ENCODE peak calls at places on chromosome 6, in seven cellular contexts. N is RPMI8226; Z is GDM1; Q is right cardiac atrium; W is NCI-H1417; B is CD4-positive, alpha-beta T cell; F is endothelial cell. S is an unnamed sample.

GRCh38 chr6:155388546-155388945 is 67.1 kb downstream of the NOX3 start:
- DNase-seq in N (no peak), Z (no peak), Q (no peak), W (no peak), B (no peak), F (no peak), S (no peak)

GRCh38 chr6:35166160-35166919 is 25.2 kb upstream of the TCP11 start:
- DNase-seq in N (no peak), Z (no peak), Q (no peak), W (no peak), B (no peak), F (no peak), S (no peak)

GRCh38 chr6:4973972-4974885 is 29.6 kb downstream of the RPP40 start:
- DNase-seq in N (no peak), Z (no peak), Q (peak; percentile 66), W (peak; percentile 18), B (no peak), F (peak; percentile 11), S (no peak)

GRCh38 chr6:149043476-149044130 is 273.9 kb upstream of the TAB2 start:
- DNase-seq in N (peak; percentile 40), Z (peak; percentile 27), Q (peak; percentile 55), W (no peak), B (no peak), F (peak; percentile 63), S (no peak)

GRCh38 chr6:56151825-56152224 is 95.6 kb downstream of the COL21A1 start:
- DNase-seq in N (no peak), Z (no peak), Q (peak; percentile 7), W (no peak), B (no peak), F (no peak), S (no peak)

GRCh38 chr6:163355471-163355991 is 59.0 kb upstream of the QKI start:
- DNase-seq in N (no peak), Z (no peak), Q (peak; percentile 90), W (no peak), B (no peak), F (no peak), S (no peak)

GRCh38 chr6:131854803-131855202 is 47.0 kb downstream of the ENPP1 start:
- DNase-seq in N (no peak), Z (no peak), Q (no peak), W (no peak), B (no peak), F (no peak), S (no peak)

GRCh38 chr6:165308926-165309731 is at the start of gene C6orf118:
- DNase-seq in N (peak; percentile 13), Z (peak; percentile 7), Q (peak; percentile 75), W (no peak), B (no peak), F (peak; percentile 84), S (no peak)

GRCh38 chr6:64467656-64468055 is 832.1 kb downstream of the PHF3 start:
- DNase-seq in N (no peak), Z (no peak), Q (no peak), W (no peak), B (no peak), F (no peak), S (no peak)

GRCh38 chr6:52620055-52620905 is 43.4 kb upstream of the TRAM2 start:
- DNase-seq in N (no peak), Z (no peak), Q (no peak), W (no peak), B (no peak), F (no peak), S (no peak)

GRCh38 chr6:391559-392440 is at the start of gene IRF4:
- DNase-seq in N (peak; percentile 94), Z (no peak), Q (peak; percentile 61), W (no peak), B (peak; percentile 43), F (peak; percentile 22), S (peak; percentile 74)